ENCODE peak calls at places on chromosomes 13 and 19, in nine cellular contexts. L is CD8-positive, alpha-beta memory T cell; H is left lung; C is pancreas; R is left ventricle myocardium inferior; E is right atrium auricular region; A is ascending aorta; O is mesendoderm; J is heart right ventricle. K is an unnamed sample.

GRCh38 chr19:42879613-42880012 is at the start of gene PSG1:
- DNase-seq in J (no peak), C (no peak), A (no peak), R (no peak), L (no peak), H (no peak), O (no peak), E (no peak), K (no peak)

GRCh38 chr13:61414686-61415664 is 674 bp downstream of the PCDH20 start:
- DNase-seq in O (peak; percentile 96), A (peak; percentile 76), R (peak; percentile 28), H (peak; percentile 66), J (no peak), L (no peak), C (peak; percentile 31), E (no peak), K (peak; percentile 85)

GRCh38 chr13:24865158-24865557 is 101.2 kb downstream of the RNF17 start:
- DNase-seq in R (no peak), E (no peak), A (no peak), J (no peak), H (no peak), L (no peak), O (no peak), C (no peak), K (no peak)

GRCh38 chr19:17604372-17605025 is 49.0 kb downstream of the COLGALT1 start:
- DNase-seq in E (no peak), C (no peak), A (no peak), O (no peak), H (no peak), J (no peak), L (no peak), R (no peak), K (no peak)

GRCh38 chr19:16588089-16588823 is 16.0 kb upstream of the SLC35E1 start:
- DNase-seq in A (no peak), J (no peak), H (no peak), L (peak; percentile 53), R (no peak), O (no peak), C (peak; percentile 50), E (no peak), K (no peak)

GRCh38 chr19:41353466-41354342 is at the start of gene TGFB1:
- DNase-seq in R (peak; percentile 89), H (peak; percentile 93), O (peak; percentile 85), L (peak; percentile 95), E (peak; percentile 88), C (peak; percentile 85), A (peak; percentile 95), J (peak; percentile 89), K (peak; percentile 88)

GRCh38 chr13:111846396-111847174 is 220.4 kb upstream of the SOX1 start:
- DNase-seq in L (no peak), A (no peak), C (no peak), R (no peak), E (no peak), O (peak; percentile 46), H (no peak), J (no peak), K (peak; percentile 49)

GRCh38 chr13:23514076-23514475 is 56.1 kb upstream of the TNFRSF19 start:
- DNase-seq in R (no peak), A (no peak), L (no peak), E (no peak), C (no peak), O (no peak), H (no peak), J (no peak), K (no peak)

GRCh38 chr19:51327066-51327985 is 14.6 kb downstream of the VSIG10L start:
- DNase-seq in C (no peak), O (peak; percentile 82), J (no peak), L (peak; percentile 21), R (peak; percentile 31), E (no peak), H (peak; percentile 58), A (no peak), K (peak; percentile 37)

GRCh38 chr19:6729573-6730152 is 7.7 kb downstream of the GPR108 start:
- DNase-seq in H (no peak), E (no peak), L (no peak), J (no peak), O (no peak), A (no peak), R (no peak), C (no peak), K (no peak)

DNA sequence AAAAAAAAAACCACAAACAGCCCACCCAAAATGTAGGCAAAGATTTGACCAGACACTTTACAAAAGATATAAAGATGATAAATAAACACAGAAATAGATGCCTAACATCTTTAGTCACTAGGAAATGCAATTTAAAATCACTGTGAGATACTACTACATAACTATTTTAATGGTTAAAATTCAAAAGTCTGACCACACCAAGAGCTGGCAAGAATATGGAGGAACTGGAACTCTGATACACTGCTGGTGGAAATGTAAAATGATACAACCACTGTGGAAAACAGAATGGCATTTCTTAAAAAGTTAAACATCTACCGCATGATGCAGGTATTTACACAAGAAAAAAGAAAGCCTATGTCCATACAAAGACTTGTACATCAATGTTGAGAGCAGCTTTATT is 26.8 kb downstream of the VWA8 start:
- DNase-seq in J (no peak), H (no peak), C (no peak), L (no peak), A (no peak), O (no peak), E (no peak), R (no peak), K (no peak)
- H3K27me3 ChIP-seq in J (no peaks in the 10 kb centered on the region), H (no peaks in the 10 kb centered on the region), C (no peaks in the 10 kb centered on the region), L (no peaks in the 10 kb centered on the region), A (no peaks in the 10 kb centered on the region), O (no peaks in the 10 kb centered on the region), E (no peaks in the 10 kb centered on the region), R (no peaks in the 10 kb centered on the region), K (no peaks in the 10 kb centered on the region)

GRCh38 chr19:1839658-1840540 is 8.4 kb downstream of the REXO1 start:
- DNase-seq in E (no peak), O (no peak), H (no peak), A (no peak), L (no peak), C (no peak), R (no peak), J (no peak), K (no peak)

GRCh38 chr19:1837625-1838105 is 10.6 kb downstream of the REXO1 start:
- DNase-seq in C (no peak), L (peak; percentile 52), H (no peak), J (no peak), E (no peak), A (no peak), O (peak; percentile 58), R (peak; percentile 35), K (no peak)

GRCh38 chr19:1840541-1841115 is 7.7 kb downstream of the REXO1 start:
- DNase-seq in E (no peak), O (no peak), H (no peak), A (no peak), C (no peak), R (peak; percentile 66), J (peak; percentile 69), L (no peak), K (peak; percentile 53)

GRCh38 chr19:1836458-1837221 is 11.6 kb downstream of the REXO1 start:
- DNase-seq in C (no peak), A (no peak), O (no peak), L (no peak), J (no peak), R (no peak), E (no peak), H (no peak), K (no peak)

DNA sequence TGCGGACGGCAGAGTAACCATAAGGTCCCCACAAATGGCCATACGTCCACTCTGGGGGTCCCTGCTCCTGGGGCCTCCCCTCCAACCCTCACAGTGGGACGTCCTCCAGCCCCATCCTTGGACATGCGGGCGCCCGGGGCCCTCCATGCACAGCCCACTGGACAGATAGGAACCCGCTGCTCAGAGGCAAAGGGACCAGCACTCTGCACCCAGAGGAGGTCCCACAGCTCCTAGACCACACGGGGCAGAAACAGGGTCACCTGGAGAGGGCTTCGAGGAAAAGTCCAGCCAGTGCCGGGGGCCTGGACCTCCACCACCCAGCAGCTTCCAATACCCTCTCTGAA is 11.1 kb downstream of the REXO1 start:
- DNase-seq in H (no peak), C (no peak), J (no peak), R (no peak), L (no peak), E (no peak), A (no peak), O (no peak), K (no peak)
- H3K4me1 ChIP-seq in H (peaks cover 6% of the 10 kb centered on the region), C (peaks cover 8% of the 10 kb centered on the region), J (peaks cover 76% of the 10 kb centered on the region), R (peaks cover 90% of the 10 kb centered on the region), L (peaks cover 2% of the 10 kb centered on the region), E (peaks cover 70% of the 10 kb centered on the region), A (no peaks in the 10 kb centered on the region), O (no peaks in the 10 kb centered on the region), K (peaks cover 2% of the 10 kb centered on the region)

GRCh38 chr13:113624235-113624587 is 33.8 kb downstream of the ATP4B start:
- DNase-seq in J (no peak), O (no peak), R (no peak), H (no peak), L (no peak), C (no peak), E (no peak), A (no peak), K (no peak)

GRCh38 chr13:113621046-113621445 is 36.5 kb downstream of the TFDP1 start:
- DNase-seq in H (peak; percentile 11), E (no peak), L (no peak), R (peak; percentile 1), J (no peak), C (no peak), A (no peak), O (no peak), K (no peak)

GRCh38 chr13:113623491-113624234 is 34.3 kb downstream of the ATP4B start:
- DNase-seq in A (no peak), E (no peak), L (no peak), R (peak; percentile 13), C (no peak), O (no peak), H (peak; percentile 30), J (no peak), K (no peak)

GRCh38 chr13:113620036-113620435 is 35.5 kb downstream of the TFDP1 start:
- DNase-seq in R (peak; percentile 5), J (no peak), H (peak; percentile 25), L (no peak), E (no peak), C (no peak), A (no peak), O (no peak), K (no peak)

DNA sequence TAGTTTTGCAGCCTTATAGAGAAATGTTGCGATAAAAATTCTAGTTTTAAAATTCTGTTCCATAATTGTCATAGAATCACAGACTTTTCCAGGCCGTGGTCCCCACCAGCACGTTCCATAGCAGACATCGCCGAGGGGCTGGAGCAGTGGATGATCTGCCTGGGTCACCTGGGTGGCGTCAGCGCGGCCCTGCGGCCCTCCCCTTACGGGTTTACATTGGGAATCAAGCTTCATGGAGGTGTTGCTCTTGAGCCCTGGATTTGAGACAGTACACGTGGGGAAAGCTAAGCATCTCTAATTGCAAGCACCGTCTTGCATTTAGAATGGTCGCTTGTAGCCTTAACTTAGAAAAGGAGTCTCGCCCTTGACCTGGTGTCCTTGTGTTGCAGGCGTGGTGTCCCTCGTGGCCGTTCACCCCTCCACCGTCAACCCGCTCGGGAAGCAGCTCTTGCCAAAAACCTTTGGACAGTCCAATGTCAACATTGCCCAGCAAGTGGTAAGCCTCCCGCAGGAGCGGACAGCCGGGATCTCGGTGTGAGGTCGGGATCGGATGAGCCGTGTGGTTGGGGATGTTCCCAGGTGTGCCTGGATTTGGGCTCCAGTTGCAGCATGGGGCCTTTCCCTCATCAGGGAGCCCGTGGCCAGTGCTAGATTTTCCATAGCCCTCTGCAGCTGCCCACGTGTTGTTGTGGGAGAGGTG is 35.1 kb downstream of the ATP4B start:
- DNase-seq in A (no peak), L (no peak), O (no peak), H (peak; percentile 15), E (no peak), R (peak; percentile 5), C (no peak), J (no peak), K (no peak)
- H3K27me3 ChIP-seq in A (no peaks in the 10 kb centered on the region), L (no peaks in the 10 kb centered on the region), O (no peaks in the 10 kb centered on the region), H (no peaks in the 10 kb centered on the region), E (no peaks in the 10 kb centered on the region), R (no peaks in the 10 kb centered on the region), C (no peaks in the 10 kb centered on the region), J (no peaks in the 10 kb centered on the region), K (no peaks in the 10 kb centered on the region)

GRCh38 chr13:49533586-49534269 is 38.0 kb downstream of the PHF11 start:
- DNase-seq in L (no peak), C (no peak), R (no peak), H (no peak), O (no peak), E (no peak), J (no peak), A (no peak), K (no peak)
- H3K4me1 ChIP-seq in L (no peaks in the 10 kb centered on the region), C (no peaks in the 10 kb centered on the region), R (peaks cover 35% of the 10 kb centered on the region), H (no peaks in the 10 kb centered on the region), O (no peaks in the 10 kb centered on the region), E (peaks cover 15% of the 10 kb centered on the region), J (peaks cover 10% of the 10 kb centered on the region), A (peaks cover 3% of the 10 kb centered on the region), K (peaks cover 11% of the 10 kb centered on the region)

K was measured in HAP-1.